ENCODE peak calls at places on chromosomes 12 and 14, in eight cellular contexts. A is HCT116; Q is WTC11; X is activated CD8-positive, alpha-beta T cell treated with anti-CD3 and anti-CD28 coated beads for 36 hours; E is fibroblast of mammary gland; F is fibroblast of pulmonary artery; H is psoas muscle; V is gastrocnemius medialis. I is an unnamed sample.

GRCh38 chr14:85607571-85608219 is 77.8 kb downstream of the FLRT2 start:
- DNase-seq in H (no peak), E (peak), V (no peak), F (peak), X (no peak), Q (no peak), A (no peak), I (no peak)

GRCh38 chr12:43676183-43676813 is 82.3 kb downstream of the PUS7L start:
- DNase-seq in V (no peak), F (peak), Q (peak), H (no peak), X (peak), A (peak), E (peak), I (peak)

GRCh38 chr14:99413972-99414371 is 66.7 kb downstream of the SETD3 start:
- DNase-seq in F (no peak), H (no peak), V (no peak), X (no peak), Q (no peak), E (no peak), A (no peak), I (no peak)

GRCh38 chr14:53929871-53930685 is 26.5 kb downstream of the BMP4 start:
- DNase-seq in Q (peak), V (no peak), H (no peak), E (no peak), X (peak), A (peak), F (no peak), I (peak)

GRCh38 chr12:62720661-62721330 is 214.2 kb downstream of the PPM1H start:
- DNase-seq in A (no peak), E (no peak), Q (no peak), F (peak), H (no peak), V (peak), X (no peak), I (no peak)

GRCh38 chr14:37598085-37598972 is 2.9 kb downstream of the TTC6 start:
- DNase-seq in Q (peak), A (no peak), X (no peak), F (no peak), E (no peak), V (no peak), H (no peak), I (peak)

GRCh38 chr14:61564623-61565091 is 130.7 kb upstream of the HIF1A start:
- DNase-seq in F (peak), A (peak), V (no peak), Q (no peak), E (peak), X (no peak), H (no peak), I (no peak)

GRCh38 chr12:111699-112591 is 45.4 kb downstream of the IQSEC3 start:
- DNase-seq in F (no peak), A (no peak), Q (no peak), H (no peak), E (no peak), V (no peak), X (no peak), I (no peak)

GRCh38 chr14:103199141-103199540 is 75.9 kb downstream of the TNFAIP2 start:
- DNase-seq in F (peak), V (no peak), A (no peak), H (no peak), X (no peak), Q (no peak), E (peak), I (no peak)

GRCh38 chr12:129531004-129531403 is 372.8 kb downstream of the TMEM132D start:
- DNase-seq in Q (no peak), X (no peak), V (no peak), H (no peak), E (no peak), F (no peak), A (no peak), I (no peak)

GRCh38 chr12:113220593-113221180 is 577 bp upstream of the TPCN1 start:
- DNase-seq in Q (no peak), E (no peak), X (peak), A (no peak), F (no peak), H (no peak), V (no peak), I (no peak)

GRCh38 chr12:32115404-32116104 is 8.9 kb downstream of the BICD1 start:
- DNase-seq in V (peak), Q (no peak), X (no peak), H (peak), A (peak), E (peak), F (peak), I (no peak)

GRCh38 chr12:24814379-24815086 is 134.4 kb downstream of the BCAT1 start:
- DNase-seq in V (no peak), A (no peak), Q (no peak), F (no peak), X (no peak), H (no peak), E (no peak), I (no peak)

GRCh38 chr12:103518899-103519298 is 23.1 kb upstream of the C12orf42 start:
- DNase-seq in A (no peak), V (no peak), H (no peak), F (no peak), Q (no peak), X (no peak), E (no peak), I (no peak)

GRCh38 chr12:56286044-56286830 is 13.9 kb downstream of the CS start:
- DNase-seq in X (no peak), Q (no peak), F (peak), V (no peak), A (no peak), H (no peak), E (no peak), I (no peak)

GRCh38 chr12:80936642-80937390 is 918 bp downstream of the LIN7A start:
- DNase-seq in X (no peak), Q (peak), F (peak), A (peak), V (no peak), H (peak), E (peak), I (peak)

GRCh38 chr12:30457621-30458289 is 237.9 kb downstream of the IPO8 start:
- DNase-seq in E (peak), H (no peak), A (peak), F (peak), X (no peak), Q (no peak), V (no peak), I (no peak)

GRCh38 chr14:20387577-20387976 is 25.7 kb downstream of the TEP1 start:
- DNase-seq in X (no peak), V (no peak), A (no peak), F (no peak), E (no peak), Q (no peak), H (no peak), I (peak)

GRCh38 chr14:90788031-90788430 is 28.2 kb downstream of the TTC7B start:
- DNase-seq in Q (no peak), F (no peak), V (no peak), X (no peak), H (no peak), E (no peak), A (no peak), I (no peak)

GRCh38 chr14:71169028-71169427 is 261.8 kb downstream of the PCNX1 start:
- DNase-seq in E (peak), A (no peak), V (no peak), X (no peak), Q (no peak), H (no peak), F (no peak), I (peak)

GRCh38 chr14:47833006-47833405 is 157.6 kb upstream of the MDGA2 start:
- DNase-seq in E (no peak), A (no peak), H (no peak), Q (no peak), F (no peak), X (no peak), V (no peak), I (no peak)

GRCh38 chr12:123453165-123453564 is 4.8 kb upstream of the SNRNP35 start:
- DNase-seq in V (no peak), F (no peak), Q (no peak), X (peak), A (no peak), H (no peak), E (no peak), I (no peak)

GRCh38 chr12:21413369-21414277 is 23.8 kb upstream of the PYROXD1 start:
- DNase-seq in H (no peak), V (no peak), A (no peak), X (no peak), Q (no peak), E (no peak), F (peak), I (no peak)

GRCh38 chr12:19916982-19917381 is 451.4 kb upstream of the PDE3A start:
- DNase-seq in H (no peak), A (no peak), E (no peak), X (no peak), V (no peak), F (no peak), Q (no peak), I (no peak)

GRCh38 chr14:100536721-100537700 is 50.2 kb downstream of the BEGAIN start:
- DNase-seq in E (no peak), X (no peak), H (peak), V (peak), F (no peak), Q (peak), A (no peak), I (peak)

GRCh38 chr12:25723286-25723685 is 170.2 kb upstream of the LMNTD1 start:
- DNase-seq in V (no peak), E (peak), X (no peak), H (no peak), A (no peak), Q (no peak), F (peak), I (no peak)

GRCh38 chr12:47068539-47068938 is 10.9 kb upstream of the PCED1B start:
- DNase-seq in Q (peak), V (no peak), E (peak), X (no peak), H (no peak), A (no peak), F (no peak), I (no peak)

GRCh38 chr12:104604995-104605675 is 148.4 kb downstream of the CHST11 start:
- DNase-seq in H (peak), V (no peak), E (peak), Q (peak), F (no peak), A (peak), X (no peak), I (no peak)

DNA sequence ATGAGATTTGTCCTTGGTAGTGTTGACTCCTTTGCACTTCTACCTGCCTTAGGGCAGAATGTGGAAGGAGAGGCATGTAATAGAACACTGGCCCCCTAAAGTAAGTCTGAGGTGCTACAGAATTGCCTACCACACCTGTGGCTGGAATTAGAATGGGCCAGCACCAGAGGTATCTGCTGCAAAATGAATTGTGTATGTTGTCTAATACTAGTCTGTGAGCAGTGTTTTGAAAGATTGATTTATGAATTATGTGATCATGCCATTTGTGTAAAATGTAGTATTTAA is 5.7 kb upstream of the STYX start:
- DNase-seq in F (no peak), Q (no peak), V (no peak), X (no peak), E (no peak), A (no peak), H (no peak), I (no peak)
- TF ChIP-seq CTCF in F (no peak), Q (no peak), V (no peak), X (no peak), E (no peak), A (no peak), H (no peak), I (no peak)

GRCh38 chr12:115866909-115867525 is 410.5 kb downstream of the MED13L start:
- DNase-seq in A (no peak), V (no peak), X (no peak), E (no peak), Q (peak), F (no peak), H (no peak), I (no peak)
- TF ChIP-seq CTCF in A (peak), V (no peak), X (no peak), E (no peak), Q (no peak), F (peak), H (no peak), I (no peak)

GRCh38 chr12:109739747-109740693 is 26.4 kb downstream of the FAM222A start:
- DNase-seq in A (no peak), H (peak), Q (peak), F (no peak), E (no peak), V (no peak), X (peak), I (no peak)
- TF ChIP-seq CTCF in A (peak), H (no peak), Q (peak), F (peak), E (peak), V (no peak), X (peak), I (no peak)

GRCh38 chr12:16187684-16188083 is 89.8 kb downstream of the SLC15A5 start:
- DNase-seq in A (no peak), F (no peak), V (no peak), Q (no peak), H (no peak), X (no peak), E (no peak), I (no peak)

GRCh38 chr12:16184691-16185090 is 92.8 kb downstream of the SLC15A5 start:
- DNase-seq in A (no peak), Q (no peak), X (no peak), V (no peak), F (no peak), E (no peak), H (no peak), I (no peak)

GRCh38 chr12:16189849-16190248 is 87.6 kb downstream of the SLC15A5 start:
- DNase-seq in A (no peak), E (no peak), Q (no peak), X (no peak), F (peak), V (no peak), H (no peak), I (no peak)
- TF ChIP-seq CTCF in A (no peak), E (no peak), Q (no peak), X (no peak), F (peak), V (no peak), H (no peak), I (no peak)

I was measured in GM20000.